ENCODE peak calls at places on chromosomes 7 and 10, in nine cellular contexts. K is HepG2, E is sigmoid colon, S is mammary epithelial cell, R is psoas muscle, V is colonic mucosa, H is GM23248, A is astrocyte, P is keratinocyte. G is an unnamed sample. For H3K36me3, the result is how much of the 10 kb centered on the place peaks cover.

GRCh38 chr10:94314913-94315545 is 47.7 kb downstream of the NOC3L start:
- DNase-seq in K (peak), E (no peak), S (no peak), R (no peak), V (no peak), H (peak), A (no peak), P (no peak), G (no peak)

GRCh38 chr7:155533827-155534690 is 12.3 kb downstream of the CNPY1 start:
- DNase-seq in K (peak), E (peak), S (no peak), R (no peak), V (no peak), H (peak), A (no peak), P (no peak), G (no peak)

GRCh38 chr7:97499204-97499603 is 232.7 kb upstream of the TAC1 start:
- DNase-seq in K (peak), E (no peak), S (peak), R (no peak), V (peak), H (peak), A (no peak), P (no peak), G (no peak)

GRCh38 chr10:105793071-105793470 is 1152.0 kb downstream of the SORCS3 start:
- DNase-seq in K (no peak), E (no peak), S (peak), R (no peak), V (no peak), H (no peak), A (no peak), P (no peak), G (no peak)

GRCh38 chr10:122087436-122087835 is 98.5 kb downstream of the TACC2 start:
- DNase-seq in K (no peak), E (no peak), S (no peak), R (no peak), V (no peak), H (no peak), A (no peak), P (no peak), G (no peak)

GRCh38 chr7:101453617-101454016 is 90.9 kb downstream of the COL26A1 start:
- DNase-seq in K (no peak), E (no peak), S (no peak), R (no peak), V (no peak), H (no peak), A (peak), P (no peak), G (no peak)

GRCh38 chr10:17616403-17617030 is 657 bp downstream of the HACD1 start:
- DNase-seq in K (peak), E (peak), S (peak), R (peak), V (peak), H (peak), A (peak), P (no peak), G (peak)

GRCh38 chr10:26445411-26446031 is 7.4 kb downstream of the APBB1IP start:
- DNase-seq in K (no peak), E (no peak), S (no peak), R (no peak), V (no peak), H (peak), A (no peak), P (no peak), G (no peak)

GRCh38 chr7:31747553-31747952 is 60.5 kb downstream of the PPP1R17 start:
- DNase-seq in K (no peak), E (no peak), S (peak), R (no peak), V (peak), H (peak), A (no peak), P (peak), G (no peak)

GRCh38 chr10:42958142-42958868 is 118.6 kb upstream of the RET start:
- DNase-seq in K (no peak), E (peak), S (no peak), R (no peak), V (peak), H (no peak), A (no peak), P (no peak), G (no peak)

GRCh38 chr7:71868797-71869196 is 543.3 kb downstream of the CALN1 start:
- DNase-seq in K (no peak), E (no peak), S (peak), R (no peak), V (no peak), H (peak), A (peak), P (peak), G (no peak)

GRCh38 chr10:98361131-98361633 is 53.8 kb downstream of the PYROXD2 start:
- DNase-seq in K (no peak), E (peak), S (peak), R (peak), V (peak), H (peak), A (peak), P (peak), G (peak)

GRCh38 chr10:4254101-4254994 is 469.3 kb upstream of the KLF6 start:
- DNase-seq in K (no peak), E (no peak), S (peak), R (no peak), V (no peak), H (peak), A (peak), P (no peak), G (no peak)

GRCh38 chr7:36303202-36304098 is 86.2 kb upstream of the ANLN start:
- DNase-seq in K (peak), E (peak), S (peak), R (peak), V (peak), H (peak), A (peak), P (no peak), G (peak)

GRCh38 chr10:52644678-52645434 is 127.7 kb downstream of the MBL2 start:
- DNase-seq in K (peak), E (no peak), S (peak), R (no peak), V (peak), H (peak), A (peak), P (peak), G (no peak)

GRCh38 chr7:44976040-44976745 is 2.6 kb downstream of the MYO1G start:
- DNase-seq in K (no peak), E (no peak), S (no peak), R (no peak), V (no peak), H (no peak), A (no peak), P (no peak), G (no peak)

GRCh38 chr7:129482781-129483180 is 19.6 kb upstream of the SMKR1 start:
- DNase-seq in K (no peak), E (no peak), S (no peak), R (no peak), V (no peak), H (no peak), A (no peak), P (no peak), G (no peak)
- H3K36me3 ChIP-seq in K (under half), E (under half), S (under half), R (half or more), V (under half), H (under half), A (under half), P (under half), G (under half)

GRCh38 chr10:29519670-29520069 is 115.1 kb downstream of the SVIL start:
- DNase-seq in K (no peak), E (no peak), S (no peak), R (no peak), V (no peak), H (no peak), A (no peak), P (no peak), G (no peak)

GRCh38 chr10:29524294-29524693 is 110.5 kb downstream of the SVIL start:
- DNase-seq in K (no peak), E (no peak), S (no peak), R (no peak), V (peak), H (no peak), A (no peak), P (no peak), G (no peak)

GRCh38 chr10:29524720-29525119 is 110.1 kb downstream of the SVIL start:
- DNase-seq in K (no peak), E (no peak), S (no peak), R (no peak), V (no peak), H (no peak), A (no peak), P (no peak), G (no peak)

GRCh38 chr10:29525762-29526161 is 109.0 kb downstream of the SVIL start:
- DNase-seq in K (no peak), E (no peak), S (no peak), R (no peak), V (no peak), H (no peak), A (no peak), P (no peak), G (no peak)

GRCh38 chr10:29522038-29522855 is 112.5 kb downstream of the SVIL start:
- DNase-seq in K (no peak), E (no peak), S (no peak), R (no peak), V (no peak), H (no peak), A (peak), P (no peak), G (no peak)
- H3K4me3 ChIP-seq in K (no peak), E (peak), S (no peak), R (peak), V (no peak), H (no peak), A (no peak), P (no peak), G (peak)

DNA sequence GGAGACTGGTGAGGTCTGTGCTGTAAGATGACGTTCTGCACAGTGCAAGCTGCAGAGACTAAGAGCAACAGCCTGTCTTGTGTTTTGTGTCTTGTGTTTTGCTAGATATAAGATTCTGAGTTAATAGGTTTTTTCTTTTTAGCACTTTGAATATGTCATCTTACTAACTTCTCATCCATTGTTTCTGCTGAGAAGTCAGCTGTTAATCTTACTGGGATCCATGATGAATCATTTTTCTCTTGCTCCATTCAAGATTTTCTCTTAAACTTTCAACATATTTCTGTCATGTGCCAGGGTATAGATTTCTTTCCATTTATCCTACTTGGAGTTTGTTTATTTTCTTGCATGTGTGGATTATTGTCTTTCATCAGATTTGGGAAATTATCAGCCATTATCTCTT is 290.3 kb downstream of the CELF2 start:
- DNase-seq in K (no peak), E (no peak), S (no peak), R (no peak), V (no peak), H (peak), A (no peak), P (no peak), G (no peak)
- H3K36me3 ChIP-seq in K (under half), E (under half), S (under half), R (under half), V (under half), H (under half), A (under half), P (under half), G (half or more)

GRCh38 chr7:92588561-92588960 is 1.6 kb downstream of the FAM133B start:
- DNase-seq in K (no peak), E (no peak), S (peak), R (no peak), V (no peak), H (peak), A (no peak), P (no peak), G (no peak)
- H3K4me3 ChIP-seq in K (peak), E (no peak), S (peak), R (peak), V (peak), H (peak), A (peak), P (peak), G (peak)

GRCh38 chr10:80468002-80468401 is 13.9 kb downstream of the TSPAN14 start:
- DNase-seq in K (no peak), E (peak), S (no peak), R (peak), V (peak), H (no peak), A (no peak), P (no peak), G (peak)

GRCh38 chr10:80470266-80470665 is 16.2 kb downstream of the TSPAN14 start:
- DNase-seq in K (no peak), E (no peak), S (no peak), R (no peak), V (no peak), H (no peak), A (no peak), P (no peak), G (no peak)

GRCh38 chr10:80471009-80471408 is 16.9 kb downstream of the TSPAN14 start:
- DNase-seq in K (no peak), E (no peak), S (peak), R (no peak), V (no peak), H (no peak), A (no peak), P (peak), G (no peak)

GRCh38 chr10:80466724-80467326 is 12.7 kb downstream of the TSPAN14 start:
- DNase-seq in K (no peak), E (no peak), S (no peak), R (no peak), V (no peak), H (no peak), A (no peak), P (no peak), G (no peak)

DNA sequence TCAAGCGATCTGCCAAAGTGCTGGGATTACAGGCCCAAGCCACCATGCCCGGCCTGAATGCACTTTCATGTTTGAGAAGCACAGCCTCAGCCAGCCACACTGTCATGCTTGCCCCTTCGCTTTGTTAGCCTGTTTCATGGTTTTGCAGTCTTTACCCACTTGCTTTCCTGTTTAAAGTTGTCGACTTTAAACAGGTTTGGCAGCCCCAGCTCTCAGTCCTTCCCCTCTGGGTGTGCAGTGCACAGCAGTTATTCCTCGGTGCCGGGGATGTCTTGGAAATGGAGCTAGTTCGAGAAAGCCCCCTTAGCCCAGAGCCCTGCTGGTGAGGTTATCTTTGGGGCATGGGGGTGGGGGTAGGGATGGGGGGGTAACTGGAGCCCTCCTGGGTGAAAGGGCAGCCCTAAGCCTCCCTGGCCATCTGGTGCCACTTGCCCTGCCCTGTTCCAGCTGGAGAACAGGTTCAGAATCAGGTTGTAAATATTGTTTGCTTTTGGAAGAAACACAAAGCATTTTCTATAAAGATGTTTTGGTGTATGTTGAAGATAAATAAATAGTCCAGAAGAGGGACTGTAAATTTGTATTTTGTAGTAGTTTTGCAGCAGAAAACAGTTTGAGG is 14.8 kb downstream of the TSPAN14 start:
- DNase-seq in K (no peak), E (no peak), S (no peak), R (no peak), V (peak), H (no peak), A (no peak), P (no peak), G (no peak)
- H3K36me3 ChIP-seq in K (under half), E (under half), S (under half), R (under half), V (under half), H (under half), A (under half), P (under half), G (under half)